ENCODE peak calls at places on chromosome 11, in six cellular contexts. M is KBM-7, L is left colon, W is T1000, V is HS-5, I is NCI-H187. X is an unnamed sample.

GRCh38 chr11:35145249-35145648 is 6.3 kb downstream of the CD44 start:
- DNase-seq in M (no peak), L (peak; percentile 48), W (no peak), V (no peak), I (no peak), X (no peak)

GRCh38 chr11:122765487-122766131 is 72.7 kb upstream of the CRTAM start:
- DNase-seq in M (no peak), L (no peak), W (no peak), V (no peak), I (no peak), X (no peak)

GRCh38 chr11:101860694-101861371 is 54.0 kb upstream of the CEP126 start:
- DNase-seq in M (peak; percentile 27), L (peak; percentile 14), W (no peak), V (peak; percentile 76), I (no peak), X (no peak)

GRCh38 chr11:78277314-78277994 is 88.7 kb downstream of the USP35 start:
- DNase-seq in M (no peak), L (peak; percentile 74), W (no peak), V (no peak), I (no peak), X (no peak)

GRCh38 chr11:33479216-33479615 is 221.4 kb downstream of the C11orf91 start:
- DNase-seq in M (no peak), L (no peak), W (no peak), V (no peak), I (no peak), X (no peak)

GRCh38 chr11:61357894-61358239 is 3.8 kb downstream of the CYB561A3 start:
- DNase-seq in M (no peak), L (no peak), W (no peak), V (no peak), I (no peak), X (no peak)

GRCh38 chr11:65870706-65871681 is 1.6 kb downstream of the EFEMP2 start:
- DNase-seq in M (peak; percentile 70), L (no peak), W (peak; percentile 29), V (no peak), I (peak; percentile 8), X (no peak)

GRCh38 chr11:10920205-10920604 is 62.4 kb upstream of the ZBED5 start:
- DNase-seq in M (peak; percentile 80), L (no peak), W (no peak), V (no peak), I (no peak), X (no peak)

GRCh38 chr11:70201876-70202861 is 927 bp upstream of the FADD start:
- DNase-seq in M (peak; percentile 26), L (peak; percentile 32), W (no peak), V (no peak), I (no peak), X (no peak)

GRCh38 chr11:11279956-11280689 is 72.9 kb downstream of the CSNK2A3 start:
- DNase-seq in M (peak; percentile 18), L (no peak), W (peak; percentile 52), V (no peak), I (no peak), X (no peak)

GRCh38 chr11:35304900-35305299 is 114.5 kb downstream of the SLC1A2 start:
- DNase-seq in M (no peak), L (no peak), W (no peak), V (no peak), I (no peak), X (no peak)

GRCh38 chr11:124415356-124415923 is 9.2 kb downstream of the OR8B4 start:
- DNase-seq in M (peak; percentile 26), L (no peak), W (no peak), V (no peak), I (no peak), X (no peak)

GRCh38 chr11:128988224-128988970 is 45.7 kb upstream of the TP53AIP1 start:
- DNase-seq in M (no peak), L (no peak), W (no peak), V (no peak), I (no peak), X (no peak)

GRCh38 chr11:131888230-131888826 is 517.9 kb downstream of the NTM start:
- DNase-seq in M (no peak), L (no peak), W (peak; percentile 18), V (peak; percentile 89), I (no peak), X (no peak)

GRCh38 chr11:30926130-30926529 is 340.0 kb upstream of the MPPED2 start:
- DNase-seq in M (no peak), L (no peak), W (no peak), V (no peak), I (no peak), X (no peak)

GRCh38 chr11:12800032-12800671 is 125.9 kb downstream of the TEAD1 start:
- DNase-seq in M (no peak), L (no peak), W (no peak), V (no peak), I (no peak), X (no peak)

GRCh38 chr11:6635082-6635932 is 16.1 kb upstream of the TPP1 start:
- DNase-seq in M (peak; percentile 84), L (peak; percentile 50), W (no peak), V (peak; percentile 57), I (no peak), X (no peak)

GRCh38 chr11:1929621-1930447 is 10.3 kb downstream of the TNNT3 start:
- DNase-seq in M (no peak), L (no peak), W (no peak), V (no peak), I (no peak), X (no peak)

GRCh38 chr11:6621711-6622211 is 2.5 kb upstream of the TPP1 start:
- DNase-seq in M (no peak), L (no peak), W (no peak), V (no peak), I (no peak), X (no peak)

GRCh38 chr11:48020092-48020755 is 39.9 kb downstream of the PTPRJ start:
- DNase-seq in M (peak; percentile 56), L (no peak), W (no peak), V (no peak), I (no peak), X (no peak)

GRCh38 chr11:122715883-122716282 is 60.4 kb downstream of the UBASH3B start:
- DNase-seq in M (no peak), L (no peak), W (no peak), V (no peak), I (no peak), X (no peak)

GRCh38 chr11:102767800-102768199 is 12.6 kb downstream of the MMP10 start:
- DNase-seq in M (no peak), L (no peak), W (no peak), V (no peak), I (no peak), X (no peak)

GRCh38 chr11:29634744-29635143 is 382.1 kb downstream of the KCNA4 start:
- DNase-seq in M (no peak), L (no peak), W (no peak), V (no peak), I (no peak), X (no peak)

GRCh38 chr11:117200813-117201515 is 1.8 kb downstream of the TAGLN start:
- DNase-seq in M (no peak), L (no peak), W (no peak), V (no peak), I (no peak), X (no peak)

GRCh38 chr11:105466582-105467228 is 143.2 kb upstream of the GRIA4 start:
- DNase-seq in M (no peak), L (no peak), W (no peak), V (peak; percentile 46), I (no peak), X (no peak)

GRCh38 chr11:8532475-8532874 is 61.6 kb downstream of the STK33 start:
- DNase-seq in M (no peak), L (no peak), W (no peak), V (no peak), I (no peak), X (no peak)

GRCh38 chr11:108994887-108995286 is 330.0 kb downstream of the DDX10 start:
- DNase-seq in M (peak; percentile 89), L (no peak), W (no peak), V (no peak), I (no peak), X (no peak)

GRCh38 chr11:73249858-73250773 is 22.0 kb upstream of the P2RY6 start:
- DNase-seq in M (peak; percentile 39), L (no peak), W (no peak), V (no peak), I (no peak), X (no peak)

GRCh38 chr11:14336507-14337503 is 22.2 kb downstream of the RRAS2 start:
- DNase-seq in M (no peak), L (no peak), W (no peak), V (peak; percentile 98), I (no peak), X (no peak)

GRCh38 chr11:30488304-30488998 is 97.7 kb downstream of the MPPED2 start:
- DNase-seq in M (no peak), L (peak; percentile 37), W (peak; percentile 24), V (no peak), I (peak; percentile 86), X (no peak)